ENCODE peak calls at places on chromosome 1, in ten cellular contexts. One of them, this sample, is unnamed.

GRCh38 chr1:16906873-16907272 is 11.1 kb downstream of the RNU1-2 start:
- DNase-seq in CD8-positive, alpha-beta memory T cell: no peak
- DNase-seq in lung: no peak
- DNase-seq in A549: no peak
- DNase-seq in OCI-LY7: no peak
- DNase-seq in pancreas: no peak
- DNase-seq in mucosa of descending colon: no peak
- DNase-seq in mammary epithelial cell: no peak
- DNase-seq in CD4-positive, CD25-positive, alpha-beta regulatory T cell: no peak
- DNase-seq in heart right ventricle: no peak
- DNase-seq in this sample: no peak

GRCh38 chr1:117825414-117825813 is 104.0 kb downstream of the GDAP2 start:
- DNase-seq in CD8-positive, alpha-beta memory T cell: no peak
- DNase-seq in lung: no peak
- DNase-seq in A549: no peak
- DNase-seq in OCI-LY7: no peak
- DNase-seq in pancreas: no peak
- DNase-seq in mucosa of descending colon: no peak
- DNase-seq in mammary epithelial cell: no peak
- DNase-seq in CD4-positive, CD25-positive, alpha-beta regulatory T cell: no peak
- DNase-seq in heart right ventricle: no peak
- DNase-seq in this sample: no peak

GRCh38 chr1:186749820-186750219 is 69.6 kb upstream of the PTGS2 start:
- DNase-seq in CD8-positive, alpha-beta memory T cell: no peak
- DNase-seq in lung: no peak
- DNase-seq in A549: no peak
- DNase-seq in OCI-LY7: no peak
- DNase-seq in pancreas: no peak
- DNase-seq in mucosa of descending colon: no peak
- DNase-seq in mammary epithelial cell: peak; percentile 32
- DNase-seq in CD4-positive, CD25-positive, alpha-beta regulatory T cell: no peak
- DNase-seq in heart right ventricle: no peak
- DNase-seq in this sample: no peak

GRCh38 chr1:187460093-187460492 is 631.3 kb downstream of the PLA2G4A start:
- DNase-seq in CD8-positive, alpha-beta memory T cell: no peak
- DNase-seq in lung: no peak
- DNase-seq in A549: no peak
- DNase-seq in OCI-LY7: no peak
- DNase-seq in pancreas: no peak
- DNase-seq in mucosa of descending colon: no peak
- DNase-seq in mammary epithelial cell: no peak
- DNase-seq in CD4-positive, CD25-positive, alpha-beta regulatory T cell: no peak
- DNase-seq in heart right ventricle: no peak
- DNase-seq in this sample: no peak

GRCh38 chr1:163083690-163084089 is 14.5 kb downstream of the RGS4 start:
- DNase-seq in CD8-positive, alpha-beta memory T cell: no peak
- DNase-seq in lung: no peak
- DNase-seq in A549: no peak
- DNase-seq in OCI-LY7: no peak
- DNase-seq in pancreas: no peak
- DNase-seq in mucosa of descending colon: no peak
- DNase-seq in mammary epithelial cell: peak; percentile 66
- DNase-seq in CD4-positive, CD25-positive, alpha-beta regulatory T cell: no peak
- DNase-seq in heart right ventricle: no peak
- DNase-seq in this sample: no peak

GRCh38 chr1:53739109-53739681 is at the start of gene GLIS1:
- DNase-seq in CD8-positive, alpha-beta memory T cell: no peak
- DNase-seq in lung: peak; percentile 72
- DNase-seq in A549: peak; percentile 84
- DNase-seq in OCI-LY7: peak; percentile 67
- DNase-seq in pancreas: peak; percentile 86
- DNase-seq in mucosa of descending colon: peak; percentile 75
- DNase-seq in mammary epithelial cell: peak; percentile 70
- DNase-seq in CD4-positive, CD25-positive, alpha-beta regulatory T cell: no peak
- DNase-seq in heart right ventricle: peak; percentile 86
- DNase-seq in this sample: peak; percentile 85

GRCh38 chr1:9840176-9840575 is 16.4 kb upstream of the CLSTN1 start:
- DNase-seq in CD8-positive, alpha-beta memory T cell: no peak
- DNase-seq in lung: no peak
- DNase-seq in A549: no peak
- DNase-seq in OCI-LY7: no peak
- DNase-seq in pancreas: no peak
- DNase-seq in mucosa of descending colon: peak; percentile 7
- DNase-seq in mammary epithelial cell: peak; percentile 56
- DNase-seq in CD4-positive, CD25-positive, alpha-beta regulatory T cell: no peak
- DNase-seq in heart right ventricle: no peak
- DNase-seq in this sample: no peak

GRCh38 chr1:11978290-11978689 is 2.0 kb upstream of the MFN2 start:
- DNase-seq in CD8-positive, alpha-beta memory T cell: no peak
- DNase-seq in lung: no peak
- DNase-seq in A549: no peak
- DNase-seq in OCI-LY7: no peak
- DNase-seq in pancreas: no peak
- DNase-seq in mucosa of descending colon: no peak
- DNase-seq in mammary epithelial cell: no peak
- DNase-seq in CD4-positive, CD25-positive, alpha-beta regulatory T cell: no peak
- DNase-seq in heart right ventricle: no peak
- DNase-seq in this sample: no peak

GRCh38 chr1:225840713-225841112 is 30.8 kb downstream of the EPHX1 start:
- DNase-seq in CD8-positive, alpha-beta memory T cell: no peak
- DNase-seq in lung: no peak
- DNase-seq in A549: no peak
- DNase-seq in OCI-LY7: no peak
- DNase-seq in pancreas: no peak
- DNase-seq in mucosa of descending colon: no peak
- DNase-seq in mammary epithelial cell: no peak
- DNase-seq in CD4-positive, CD25-positive, alpha-beta regulatory T cell: no peak
- DNase-seq in heart right ventricle: no peak
- DNase-seq in this sample: no peak

GRCh38 chr1:33163621-33164071 is 18.2 kb downstream of the TRIM62 start:
- DNase-seq in CD8-positive, alpha-beta memory T cell: no peak
- DNase-seq in lung: no peak
- DNase-seq in A549: no peak
- DNase-seq in OCI-LY7: no peak
- DNase-seq in pancreas: no peak
- DNase-seq in mucosa of descending colon: no peak
- DNase-seq in mammary epithelial cell: no peak
- DNase-seq in CD4-positive, CD25-positive, alpha-beta regulatory T cell: no peak
- DNase-seq in heart right ventricle: no peak
- DNase-seq in this sample: no peak

GRCh38 chr1:107514841-107515240 is 374.0 kb downstream of the NTNG1 start:
- DNase-seq in CD8-positive, alpha-beta memory T cell: no peak
- DNase-seq in lung: no peak
- DNase-seq in A549: no peak
- DNase-seq in OCI-LY7: no peak
- DNase-seq in pancreas: no peak
- DNase-seq in mucosa of descending colon: no peak
- DNase-seq in mammary epithelial cell: no peak
- DNase-seq in CD4-positive, CD25-positive, alpha-beta regulatory T cell: no peak
- DNase-seq in heart right ventricle: no peak
- DNase-seq in this sample: no peak

GRCh38 chr1:43979528-43980254 is 681 bp downstream of the B4GALT2 start:
- DNase-seq in CD8-positive, alpha-beta memory T cell: no peak
- DNase-seq in lung: peak; percentile 54
- DNase-seq in A549: no peak
- DNase-seq in OCI-LY7: no peak
- DNase-seq in pancreas: peak; percentile 82
- DNase-seq in mucosa of descending colon: peak; percentile 83
- DNase-seq in mammary epithelial cell: peak; percentile 53
- DNase-seq in CD4-positive, CD25-positive, alpha-beta regulatory T cell: no peak
- DNase-seq in heart right ventricle: peak; percentile 48
- DNase-seq in this sample: peak; percentile 46

GRCh38 chr1:24910751-24911650 is 19.1 kb downstream of the RUNX3 start:
- DNase-seq in CD8-positive, alpha-beta memory T cell: peak; percentile 84
- DNase-seq in lung: no peak
- DNase-seq in A549: peak; percentile 16
- DNase-seq in OCI-LY7: no peak
- DNase-seq in pancreas: no peak
- DNase-seq in mucosa of descending colon: peak; percentile 88
- DNase-seq in mammary epithelial cell: no peak
- DNase-seq in CD4-positive, CD25-positive, alpha-beta regulatory T cell: peak; percentile 82
- DNase-seq in heart right ventricle: no peak
- DNase-seq in this sample: no peak

GRCh38 chr1:40890771-40891170 is 28.6 kb upstream of the CITED4 start:
- DNase-seq in CD8-positive, alpha-beta memory T cell: no peak
- DNase-seq in lung: no peak
- DNase-seq in A549: no peak
- DNase-seq in OCI-LY7: no peak
- DNase-seq in pancreas: no peak
- DNase-seq in mucosa of descending colon: no peak
- DNase-seq in mammary epithelial cell: no peak
- DNase-seq in CD4-positive, CD25-positive, alpha-beta regulatory T cell: no peak
- DNase-seq in heart right ventricle: no peak
- DNase-seq in this sample: no peak

DNA sequence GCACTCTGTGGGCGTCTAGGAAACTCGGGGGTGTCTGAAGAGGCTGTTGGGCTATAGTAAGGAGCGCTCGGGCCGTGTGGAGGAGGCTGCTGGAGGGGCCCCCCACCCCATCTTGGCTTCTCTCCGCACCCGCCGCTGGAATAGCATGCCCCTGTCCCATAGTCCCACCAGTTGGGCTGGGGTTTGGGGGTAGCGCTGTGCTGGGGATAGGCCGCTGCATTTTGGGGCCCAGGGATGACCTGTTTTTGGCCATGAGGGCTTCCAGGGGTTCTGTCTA is 511 bp downstream of the EFNA3 start:
- DNase-seq in CD8-positive, alpha-beta memory T cell: no peak
- DNase-seq in lung: no peak
- DNase-seq in A549: no peak
- DNase-seq in OCI-LY7: no peak
- DNase-seq in pancreas: no peak
- DNase-seq in mucosa of descending colon: no peak
- DNase-seq in mammary epithelial cell: no peak
- DNase-seq in CD4-positive, CD25-positive, alpha-beta regulatory T cell: no peak
- DNase-seq in heart right ventricle: no peak
- DNase-seq in this sample: no peak
- H3K4me1 ChIP-seq in CD8-positive, alpha-beta memory T cell: peaks cover 59% of the 10 kb centered on the region
- H3K4me1 ChIP-seq in lung: no peaks in the 10 kb centered on the region
- H3K4me1 ChIP-seq in A549: peaks cover 48% of the 10 kb centered on the region
- H3K4me1 ChIP-seq in OCI-LY7: peaks cover 64% of the 10 kb centered on the region
- H3K4me1 ChIP-seq in pancreas: peaks cover 37% of the 10 kb centered on the region
- H3K4me1 ChIP-seq in mucosa of descending colon: peaks cover 54% of the 10 kb centered on the region
- H3K4me1 ChIP-seq in mammary epithelial cell: peaks cover 59% of the 10 kb centered on the region
- H3K4me1 ChIP-seq in CD4-positive, CD25-positive, alpha-beta regulatory T cell: peaks cover 49% of the 10 kb centered on the region
- H3K4me1 ChIP-seq in heart right ventricle: peaks cover 43% of the 10 kb centered on the region
- H3K4me1 ChIP-seq in this sample: peaks cover 39% of the 10 kb centered on the region

GRCh38 chr1:116716391-116716790 is 37.8 kb upstream of the CD2 start:
- DNase-seq in CD8-positive, alpha-beta memory T cell: no peak
- DNase-seq in lung: no peak
- DNase-seq in A549: no peak
- DNase-seq in OCI-LY7: peak; percentile 63
- DNase-seq in pancreas: no peak
- DNase-seq in mucosa of descending colon: no peak
- DNase-seq in mammary epithelial cell: no peak
- DNase-seq in CD4-positive, CD25-positive, alpha-beta regulatory T cell: no peak
- DNase-seq in heart right ventricle: no peak
- DNase-seq in this sample: no peak

GRCh38 chr1:116711061-116711582 is 43.1 kb upstream of the CD2 start:
- DNase-seq in CD8-positive, alpha-beta memory T cell: no peak
- DNase-seq in lung: no peak
- DNase-seq in A549: no peak
- DNase-seq in OCI-LY7: peak; percentile 16
- DNase-seq in pancreas: no peak
- DNase-seq in mucosa of descending colon: no peak
- DNase-seq in mammary epithelial cell: peak; percentile 46
- DNase-seq in CD4-positive, CD25-positive, alpha-beta regulatory T cell: no peak
- DNase-seq in heart right ventricle: no peak
- DNase-seq in this sample: peak; percentile 50

GRCh38 chr1:116712510-116712909 is 41.7 kb upstream of the CD2 start:
- DNase-seq in CD8-positive, alpha-beta memory T cell: no peak
- DNase-seq in lung: no peak
- DNase-seq in A549: no peak
- DNase-seq in OCI-LY7: no peak
- DNase-seq in pancreas: no peak
- DNase-seq in mucosa of descending colon: no peak
- DNase-seq in mammary epithelial cell: no peak
- DNase-seq in CD4-positive, CD25-positive, alpha-beta regulatory T cell: no peak
- DNase-seq in heart right ventricle: no peak
- DNase-seq in this sample: no peak

GRCh38 chr1:116710326-116711060 is 43.0 kb upstream of the IGSF3 start:
- DNase-seq in CD8-positive, alpha-beta memory T cell: no peak
- DNase-seq in lung: no peak
- DNase-seq in A549: no peak
- DNase-seq in OCI-LY7: no peak
- DNase-seq in pancreas: no peak
- DNase-seq in mucosa of descending colon: no peak
- DNase-seq in mammary epithelial cell: no peak
- DNase-seq in CD4-positive, CD25-positive, alpha-beta regulatory T cell: no peak
- DNase-seq in heart right ventricle: no peak
- DNase-seq in this sample: peak; percentile 7

DNA sequence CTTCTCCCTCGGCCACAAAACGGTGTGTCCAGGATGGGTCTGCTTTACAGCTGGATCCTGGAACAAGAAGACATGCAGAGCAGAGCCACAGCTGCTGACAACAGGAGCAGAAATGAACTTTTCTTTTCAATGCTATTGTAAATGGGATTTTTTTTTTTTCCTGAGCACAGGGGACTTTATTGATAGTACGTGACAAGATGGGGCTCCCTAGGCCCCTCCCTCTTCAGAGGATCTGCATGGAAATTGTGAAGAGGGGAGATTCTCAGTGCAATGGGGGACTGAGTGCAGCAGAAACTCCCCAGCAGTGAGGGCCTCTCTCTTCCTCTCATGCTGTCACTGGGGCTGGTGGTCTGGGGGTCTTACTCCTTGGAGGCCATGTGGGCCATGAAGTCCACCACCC is 40.8 kb upstream of the CD2 start:
- DNase-seq in CD8-positive, alpha-beta memory T cell: no peak
- DNase-seq in lung: no peak
- DNase-seq in A549: no peak
- DNase-seq in OCI-LY7: no peak
- DNase-seq in pancreas: no peak
- DNase-seq in mucosa of descending colon: no peak
- DNase-seq in mammary epithelial cell: no peak
- DNase-seq in CD4-positive, CD25-positive, alpha-beta regulatory T cell: no peak
- DNase-seq in heart right ventricle: no peak
- DNase-seq in this sample: no peak
- H3K4me3 ChIP-seq in CD8-positive, alpha-beta memory T cell: no peak overlapping the region
- H3K4me3 ChIP-seq in lung: no peak overlapping the region
- H3K4me3 ChIP-seq in A549: no peak overlapping the region
- H3K4me3 ChIP-seq in OCI-LY7: no peak overlapping the region
- H3K4me3 ChIP-seq in pancreas: no peak overlapping the region
- H3K4me3 ChIP-seq in mucosa of descending colon: no peak overlapping the region
- H3K4me3 ChIP-seq in mammary epithelial cell: no peak overlapping the region
- H3K4me3 ChIP-seq in CD4-positive, CD25-positive, alpha-beta regulatory T cell: no peak overlapping the region
- H3K4me3 ChIP-seq in heart right ventricle: no peak overlapping the region
- H3K4me3 ChIP-seq in this sample: no peak overlapping the region

GRCh38 chr1:203590559-203590958 is 36.1 kb upstream of the ATP2B4 start:
- DNase-seq in CD8-positive, alpha-beta memory T cell: no peak
- DNase-seq in lung: no peak
- DNase-seq in A549: no peak
- DNase-seq in OCI-LY7: no peak
- DNase-seq in pancreas: no peak
- DNase-seq in mucosa of descending colon: no peak
- DNase-seq in mammary epithelial cell: no peak
- DNase-seq in CD4-positive, CD25-positive, alpha-beta regulatory T cell: no peak
- DNase-seq in heart right ventricle: no peak
- DNase-seq in this sample: no peak
- H3K4me1 ChIP-seq in CD8-positive, alpha-beta memory T cell: no peaks in the 10 kb centered on the region
- H3K4me1 ChIP-seq in lung: peaks cover 12% of the 10 kb centered on the region
- H3K4me1 ChIP-seq in A549: peaks cover 13% of the 10 kb centered on the region
- H3K4me1 ChIP-seq in OCI-LY7: no peaks in the 10 kb centered on the region
- H3K4me1 ChIP-seq in pancreas: peaks cover 3% of the 10 kb centered on the region
- H3K4me1 ChIP-seq in mucosa of descending colon: peaks cover 2% of the 10 kb centered on the region
- H3K4me1 ChIP-seq in mammary epithelial cell: peaks cover 3% of the 10 kb centered on the region
- H3K4me1 ChIP-seq in CD4-positive, CD25-positive, alpha-beta regulatory T cell: no peaks in the 10 kb centered on the region
- H3K4me1 ChIP-seq in heart right ventricle: peaks cover 8% of the 10 kb centered on the region
- H3K4me1 ChIP-seq in this sample: no peaks in the 10 kb centered on the region

GRCh38 chr1:173866462-173866861 is 1.3 kb downstream of the GAS5 start:
- DNase-seq in CD8-positive, alpha-beta memory T cell: no peak
- DNase-seq in lung: no peak
- DNase-seq in A549: no peak
- DNase-seq in OCI-LY7: peak; percentile 29
- DNase-seq in pancreas: no peak
- DNase-seq in mucosa of descending colon: no peak
- DNase-seq in mammary epithelial cell: no peak
- DNase-seq in CD4-positive, CD25-positive, alpha-beta regulatory T cell: no peak
- DNase-seq in heart right ventricle: no peak
- DNase-seq in this sample: no peak
- H3K4me3 ChIP-seq in CD8-positive, alpha-beta memory T cell: peak overlapping the region; percentile 88
- H3K4me3 ChIP-seq in lung: peak overlapping the region; percentile 48
- H3K4me3 ChIP-seq in A549: peak overlapping the region; percentile 97
- H3K4me3 ChIP-seq in OCI-LY7: peak overlapping the region; percentile 98
- H3K4me3 ChIP-seq in pancreas: peak overlapping the region; percentile 78
- H3K4me3 ChIP-seq in mucosa of descending colon: no peak overlapping the region
- H3K4me3 ChIP-seq in mammary epithelial cell: peak overlapping the region; percentile 85
- H3K4me3 ChIP-seq in CD4-positive, CD25-positive, alpha-beta regulatory T cell: peak overlapping the region; percentile 94
- H3K4me3 ChIP-seq in heart right ventricle: peak overlapping the region; percentile 90
- H3K4me3 ChIP-seq in this sample: no peak overlapping the region

This sample was measured in thyroid gland.